ENCODE peak calls at places on chromosome 6, in six cellular contexts. One of them, this sample, is unnamed.

GRCh38 chr6:15322781-15323536 is 77.1 kb downstream of the JARID2 start:
- DNase-seq in CD14-positive monocyte: no peak
- DNase-seq in amniotic stem cell: peak; percentile 6
- DNase-seq in NCI-H2081: no peak
- DNase-seq in activated T-cell treated with anti-CD3 and anti-CD28 coated beads for 1 hour: no peak
- DNase-seq in M059J: peak; percentile 68
- DNase-seq in this sample: no peak

GRCh38 chr6:154457046-154457713 is 53.3 kb downstream of the CNKSR3 start:
- DNase-seq in activated T-cell treated with anti-CD3 and anti-CD28 coated beads for 1 hour: no peak
- DNase-seq in amniotic stem cell: no peak
- DNase-seq in M059J: peak; percentile 97
- DNase-seq in CD14-positive monocyte: no peak
- DNase-seq in NCI-H2081: peak; percentile 68
- DNase-seq in this sample: no peak

GRCh38 chr6:167573461-167574215 is 248.8 kb downstream of the TTLL2 start:
- DNase-seq in NCI-H2081: no peak
- DNase-seq in amniotic stem cell: no peak
- DNase-seq in CD14-positive monocyte: no peak
- DNase-seq in activated T-cell treated with anti-CD3 and anti-CD28 coated beads for 1 hour: no peak
- DNase-seq in M059J: no peak
- DNase-seq in this sample: no peak

GRCh38 chr6:70059047-70059719 is 192.8 kb downstream of the COL19A1 start:
- DNase-seq in NCI-H2081: no peak
- DNase-seq in amniotic stem cell: no peak
- DNase-seq in M059J: no peak
- DNase-seq in activated T-cell treated with anti-CD3 and anti-CD28 coated beads for 1 hour: no peak
- DNase-seq in CD14-positive monocyte: no peak
- DNase-seq in this sample: no peak

GRCh38 chr6:4180653-4181255 is 45.4 kb upstream of the ECI2 start:
- DNase-seq in M059J: peak; percentile 56
- DNase-seq in NCI-H2081: no peak
- DNase-seq in activated T-cell treated with anti-CD3 and anti-CD28 coated beads for 1 hour: no peak
- DNase-seq in amniotic stem cell: no peak
- DNase-seq in CD14-positive monocyte: no peak
- DNase-seq in this sample: peak; percentile 6

GRCh38 chr6:28657756-28658465 is 132.2 kb downstream of the GPX5 start:
- DNase-seq in CD14-positive monocyte: no peak
- DNase-seq in NCI-H2081: peak; percentile 50
- DNase-seq in amniotic stem cell: no peak
- DNase-seq in M059J: peak; percentile 70
- DNase-seq in activated T-cell treated with anti-CD3 and anti-CD28 coated beads for 1 hour: peak; percentile 14
- DNase-seq in this sample: no peak

GRCh38 chr6:139164001-139164400 is 29.1 kb downstream of the HECA start:
- DNase-seq in amniotic stem cell: no peak
- DNase-seq in M059J: no peak
- DNase-seq in CD14-positive monocyte: no peak
- DNase-seq in activated T-cell treated with anti-CD3 and anti-CD28 coated beads for 1 hour: no peak
- DNase-seq in NCI-H2081: no peak
- DNase-seq in this sample: no peak

GRCh38 chr6:158988477-158988876 is 11.5 kb downstream of the RSPH3 start:
- DNase-seq in M059J: no peak
- DNase-seq in activated T-cell treated with anti-CD3 and anti-CD28 coated beads for 1 hour: no peak
- DNase-seq in amniotic stem cell: no peak
- DNase-seq in CD14-positive monocyte: no peak
- DNase-seq in NCI-H2081: no peak
- DNase-seq in this sample: no peak

GRCh38 chr6:145960918-145961604 is 3.1 kb downstream of the SHPRH start:
- DNase-seq in M059J: no peak
- DNase-seq in amniotic stem cell: no peak
- DNase-seq in activated T-cell treated with anti-CD3 and anti-CD28 coated beads for 1 hour: no peak
- DNase-seq in CD14-positive monocyte: no peak
- DNase-seq in NCI-H2081: no peak
- DNase-seq in this sample: no peak

GRCh38 chr6:97110626-97111025 is 172.4 kb downstream of the MMS22L start:
- DNase-seq in amniotic stem cell: no peak
- DNase-seq in CD14-positive monocyte: no peak
- DNase-seq in M059J: no peak
- DNase-seq in NCI-H2081: no peak
- DNase-seq in activated T-cell treated with anti-CD3 and anti-CD28 coated beads for 1 hour: no peak
- DNase-seq in this sample: no peak